ENCODE peak calls at places on chromosomes 4 and X, in five cellular contexts. J, L, S, P and O are unnamed samples. For H3K27me3, the result is how much of the 10 kb centered on the place peaks cover.

GRCh38 chr4:3168029-3168428 is 80.9 kb upstream of the MSANTD1 start:
- DNase-seq in S (no peak), P (no peak), J (no peak), L (no peak), O (no peak)

GRCh38 chr4:142405021-142405991 is 440.8 kb downstream of the INPP4B start:
- DNase-seq in J (no peak), L (peak), P (no peak), S (peak), O (peak)

GRCh38 chr4:3745886-3746656 is 20.1 kb upstream of the ADRA2C start:
- DNase-seq in S (no peak), P (no peak), L (no peak), J (no peak), O (no peak)

GRCh38 chrX:55167124-55167523 is 53.0 kb upstream of the PAGE5 start:
- DNase-seq in P (no peak), J (no peak), S (no peak), L (no peak), O (no peak)

GRCh38 chrX:143437439-143437838 is 79.8 kb downstream of the SPANXN3 start:
- DNase-seq in J (no peak), L (no peak), P (no peak), S (no peak), O (no peak)

GRCh38 chr4:142550955-142551354 is 295.1 kb downstream of the INPP4B start:
- DNase-seq in S (no peak), L (no peak), J (no peak), P (no peak), O (no peak)

GRCh38 chrX:149131780-149132179 is 373.3 kb downstream of the IDS start:
- DNase-seq in L (no peak), S (no peak), P (no peak), J (no peak), O (no peak)

GRCh38 chr4:150385606-150386005 is 196.3 kb upstream of the MAB21L2 start:
- DNase-seq in P (no peak), S (no peak), J (no peak), L (no peak), O (no peak)

GRCh38 chr4:1315838-1316536 is 26.3 kb downstream of the MAEA start:
- DNase-seq in L (no peak), P (no peak), J (no peak), S (no peak), O (no peak)

GRCh38 chr4:86181585-86181984 is 178.3 kb downstream of the MAPK10 start:
- DNase-seq in S (no peak), P (no peak), J (no peak), L (no peak), O (no peak)

GRCh38 chrX:103610282-103610681 is 2.5 kb downstream of the TCEAL3 start:
- DNase-seq in S (no peak), P (no peak), L (no peak), J (no peak), O (no peak)

GRCh38 chrX:103613362-103613761 is 5.6 kb downstream of the TCEAL3 start:
- DNase-seq in J (no peak), P (no peak), S (no peak), L (no peak), O (no peak)

GRCh38 chrX:103607385-103608304 is at the start of gene TCEAL3:
- DNase-seq in L (peak), J (no peak), S (peak), P (no peak), O (peak)

DNA sequence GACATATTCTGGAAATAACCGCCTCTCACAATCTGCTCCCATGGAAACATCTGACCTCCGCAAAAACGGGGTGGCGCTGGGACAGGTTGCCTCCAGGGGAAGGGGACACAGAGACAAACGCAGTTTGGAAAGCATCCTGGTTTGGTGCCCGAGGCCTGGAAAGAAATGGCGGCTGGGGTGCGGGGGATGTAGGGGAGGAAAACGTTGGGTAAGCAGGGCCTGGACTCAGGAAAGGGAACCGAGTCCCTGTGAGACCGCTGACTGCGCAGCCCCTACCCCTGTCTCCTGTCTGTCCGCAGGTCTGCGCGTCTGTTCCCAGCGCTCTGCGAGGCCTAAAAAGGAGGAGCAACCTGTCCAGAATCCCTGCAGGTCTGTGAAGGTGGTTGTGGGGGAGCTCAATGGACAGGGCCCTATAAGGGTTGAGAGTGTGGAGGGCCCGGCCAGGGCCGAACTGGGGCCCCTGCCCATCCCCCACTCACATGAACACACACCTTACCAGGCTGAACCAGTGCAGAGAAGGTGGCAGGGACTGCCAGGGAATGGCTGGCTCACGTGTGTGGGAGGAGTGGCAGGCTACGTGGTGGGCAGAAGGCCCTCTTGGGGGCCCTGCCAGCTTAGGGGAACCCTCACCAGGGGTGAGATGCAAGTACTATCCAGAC is 671 bp downstream of the TCEAL3 start:
- DNase-seq in P (no peak), L (peak), S (no peak), J (no peak), O (no peak)
- H3K4me3 ChIP-seq in P (peak), L (peak), S (peak), J (peak), O (peak)

GRCh38 chr4:189071241-189071640 is 869.4 kb upstream of the FRG1 start:
- DNase-seq in P (no peak), S (no peak), L (no peak), J (no peak), O (no peak)

GRCh38 chr4:189069782-189070181 is 870.9 kb upstream of the FRG1 start:
- DNase-seq in S (no peak), L (no peak), P (no peak), J (no peak), O (no peak)
- H3K27me3 ChIP-seq in S (under half), L (under half), P (under half), J (under half), O (under half)

DNA sequence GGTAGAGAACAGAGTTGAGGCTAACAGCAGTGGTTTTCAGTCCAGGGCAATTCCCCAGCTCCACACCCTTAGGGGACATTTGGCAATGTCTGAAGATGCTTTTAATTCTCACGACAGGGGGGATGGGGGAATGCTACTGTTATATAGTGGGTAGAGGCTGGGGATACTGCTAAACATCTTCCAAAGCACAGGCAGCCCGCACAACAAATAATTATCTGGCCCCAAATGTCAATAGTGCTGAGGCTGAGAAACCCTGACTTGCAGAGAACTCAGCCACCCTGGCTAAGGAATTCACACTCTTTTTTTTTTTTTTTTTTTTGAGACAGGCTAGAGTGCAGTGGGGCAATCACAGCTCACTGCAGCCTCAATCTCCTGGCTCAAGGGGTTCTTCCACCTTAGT is 60.6 kb downstream of the POLR2B start:
- DNase-seq in P (no peak), S (no peak), J (no peak), L (no peak), O (no peak)
- H3K27ac ChIP-seq in P (peak), S (no peak), J (no peak), L (no peak), O (no peak)

GRCh38 chr4:41257257-41257900 is 651 bp downstream of the UCHL1 start:
- DNase-seq in S (peak), P (no peak), J (peak), L (peak), O (no peak)
- H3K4me3 ChIP-seq in S (peak), P (peak), J (peak), L (peak), O (peak)

DNA sequence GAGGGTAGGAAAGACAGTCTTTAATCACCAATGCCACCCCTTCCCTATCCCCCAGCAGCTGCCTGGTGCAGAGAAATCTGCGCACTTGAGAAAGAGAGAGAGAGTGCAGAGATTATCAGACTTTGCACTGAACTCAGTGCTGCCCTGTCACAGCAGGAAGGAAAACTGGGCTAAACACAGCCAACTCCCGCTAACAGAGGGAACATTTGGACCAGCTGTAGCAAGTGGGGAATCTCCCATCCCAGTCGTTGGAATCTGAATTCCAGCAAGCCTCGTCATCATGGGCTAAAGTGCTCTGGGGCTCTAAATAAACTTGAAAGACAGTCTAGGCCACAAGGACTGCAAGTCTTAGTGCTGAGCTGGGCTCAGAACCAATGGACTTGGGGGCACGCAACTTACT is 168.7 kb downstream of the DLG3 start:
- DNase-seq in J (no peak), L (no peak), P (no peak), S (no peak), O (no peak)
- H3K27me3 ChIP-seq in J (under half), L (under half), P (under half), S (under half), O (under half)

GRCh38 chr4:155953151-155954117 is at the start of gene CTSO:
- DNase-seq in J (no peak), P (peak), L (peak), S (peak), O (peak)
- H3K27ac ChIP-seq in J (no peak), P (peak), L (peak), S (peak), O (peak)

GRCh38 chrX:153609917-153610833 is 11.2 kb upstream of the CCNQ start:
- DNase-seq in L (peak), S (peak), P (no peak), J (peak), O (peak)
- H3K4me3 ChIP-seq in L (peak), S (peak), P (peak), J (peak), O (peak)

GRCh38 chrX:133923113-133923512 is 62.3 kb downstream of the GPC3 start:
- DNase-seq in L (no peak), J (no peak), S (no peak), P (no peak), O (no peak)

GRCh38 chrX:133921764-133922389 is 63.5 kb downstream of the GPC3 start:
- DNase-seq in P (no peak), J (peak), S (peak), L (peak), O (no peak)

GRCh38 chrX:133923548-133923947 is 61.8 kb downstream of the GPC3 start:
- DNase-seq in J (no peak), S (no peak), P (no peak), L (no peak), O (no peak)

GRCh38 chrX:133921084-133921483 is 64.3 kb downstream of the GPC3 start:
- DNase-seq in P (no peak), L (no peak), S (no peak), J (no peak), O (no peak)

GRCh38 chrX:133922390-133922772 is 63.0 kb downstream of the GPC3 start:
- DNase-seq in P (no peak), J (no peak), S (no peak), L (no peak), O (no peak)
- H3K27me3 ChIP-seq in P (under half), J (under half), S (under half), L (under half), O (under half)